ENCODE peak calls at places on chromosomes 1 and 21, in four cellular contexts. K is AG04450, T is neural crest cell, R is AG10803. W is an unnamed sample.

GRCh38 chr1:117232551-117232950 is 21.8 kb upstream of the VTCN1 start:
- DNase-seq in K (no peak), T (no peak), R (no peak), W (no peak)

GRCh38 chr1:63807063-63807462 is 33.2 kb downstream of the ROR1 start:
- DNase-seq in K (no peak), T (no peak), R (no peak), W (no peak)

GRCh38 chr1:42742141-42742540 is 2.1 kb upstream of the CLDN19 start:
- DNase-seq in K (no peak), T (no peak), R (no peak), W (no peak)

GRCh38 chr21:46667191-46667734 is 31.8 kb downstream of the PRMT2 start:
- DNase-seq in K (no peak), T (no peak), R (peak; percentile 9), W (no peak)

GRCh38 chr1:51636765-51637522 is 20.1 kb downstream of the OSBPL9 start:
- DNase-seq in K (peak; percentile 61), T (no peak), R (peak; percentile 86), W (peak; percentile 95)

GRCh38 chr1:41479000-41479807 is 5.3 kb downstream of the EDN2 start:
- DNase-seq in K (no peak), T (no peak), R (peak; percentile 73), W (peak; percentile 17)

GRCh38 chr1:27341525-27342252 is at the start of gene SYTL1:
- DNase-seq in K (no peak), T (no peak), R (peak; percentile 46), W (peak; percentile 57)

GRCh38 chr1:43949663-43950062 is 2.9 kb downstream of the IPO13 start:
- DNase-seq in K (no peak), T (no peak), R (no peak), W (no peak)

GRCh38 chr1:229661022-229661877 is 35.2 kb downstream of the URB2 start:
- DNase-seq in K (peak; percentile 30), T (peak; percentile 82), R (peak; percentile 68), W (peak; percentile 55)

GRCh38 chr1:23442751-23443150 is 18.2 kb upstream of the TCEA3 start:
- DNase-seq in K (no peak), T (no peak), R (no peak), W (no peak)

GRCh38 chr1:7420706-7421105 is 350.4 kb upstream of the VAMP3 start:
- DNase-seq in K (no peak), T (no peak), R (no peak), W (no peak)

GRCh38 chr1:61481313-61481712 is 243.6 kb downstream of the TM2D1 start:
- DNase-seq in K (no peak), T (no peak), R (no peak), W (no peak)

GRCh38 chr1:223556414-223557124 is 108.9 kb downstream of the CAPN8 start:
- DNase-seq in K (no peak), T (peak; percentile 48), R (peak; percentile 3), W (peak; percentile 4)

GRCh38 chr1:84691139-84691783 is 1.0 kb upstream of the SSX2IP start:
- DNase-seq in K (no peak), T (no peak), R (no peak), W (no peak)

GRCh38 chr1:31871703-31872102 is 55.9 kb upstream of the SPOCD1 start:
- DNase-seq in K (no peak), T (no peak), R (no peak), W (no peak)

GRCh38 chr21:20649231-20649630 is 349.0 kb upstream of the NCAM2 start:
- DNase-seq in K (no peak), T (no peak), R (no peak), W (no peak)

GRCh38 chr1:59139396-59139795 is 157.5 kb upstream of the FGGY start:
- DNase-seq in K (no peak), T (no peak), R (no peak), W (no peak)

GRCh38 chr1:178438432-178438831 is 58.3 kb downstream of the CLEC20A start:
- DNase-seq in K (no peak), T (no peak), R (peak; percentile 25), W (no peak)

GRCh38 chr1:99441234-99442095 is 177.2 kb downstream of the PLPPR4 start:
- DNase-seq in K (peak; percentile 10), T (no peak), R (peak; percentile 65), W (peak; percentile 45)

GRCh38 chr1:205396972-205397616 is 24.8 kb downstream of the LEMD1 start:
- DNase-seq in K (no peak), T (peak; percentile 25), R (no peak), W (peak; percentile 13)

GRCh38 chr1:51928896-51929295 is 50.4 kb upstream of the NRDC start:
- DNase-seq in K (no peak), T (no peak), R (no peak), W (no peak)

GRCh38 chr1:33383974-33384767 is 46.7 kb downstream of the PHC2 start:
- DNase-seq in K (no peak), T (no peak), R (peak; percentile 82), W (peak; percentile 71)

GRCh38 chr1:62337785-62338631 is 18.8 kb upstream of the KANK4 start:
- DNase-seq in K (no peak), T (peak; percentile 51), R (no peak), W (peak; percentile 7)

GRCh38 chr1:29380532-29380931 is 144.2 kb downstream of the PTPRU start:
- DNase-seq in K (no peak), T (no peak), R (peak; percentile 4), W (no peak)

GRCh38 chr1:218351617-218352438 is 6.7 kb downstream of the TGFB2 start:
- DNase-seq in K (no peak), T (no peak), R (no peak), W (no peak)

GRCh38 chr1:240122639-240123604 is 31.2 kb downstream of the FMN2 start:
- DNase-seq in K (no peak), T (no peak), R (no peak), W (no peak)

GRCh38 chr1:37718181-37718900 is 26.0 kb downstream of the CDCA8 start:
- DNase-seq in K (no peak), T (no peak), R (no peak), W (no peak)

GRCh38 chr1:179707406-179707805 is 35.7 kb upstream of the FAM163A start:
- DNase-seq in K (no peak), T (no peak), R (no peak), W (no peak)

GRCh38 chr21:39429445-39429844 is 16.1 kb downstream of the LCA5L start:
- DNase-seq in K (no peak), T (no peak), R (no peak), W (no peak)

GRCh38 chr1:13702425-13703127 is 2.6 kb downstream of the PRDM2 start:
- DNase-seq in K (no peak), T (no peak), R (no peak), W (no peak)

GRCh38 chr1:63523738-63524137 is 413 bp downstream of the EFCAB7 start:
- DNase-seq in K (no peak), T (no peak), R (peak; percentile 20), W (no peak)

GRCh38 chr1:2429780-2430591 is 17.6 kb upstream of the PEX10 start:
- DNase-seq in K (no peak), T (no peak), R (no peak), W (no peak)
- TF ChIP-seq CTCF in K (peak; percentile 33), T (peak; percentile 53), R (peak; percentile 34), W (peak; percentile 80)

GRCh38 chr1:83500531-83500930 is 498.4 kb downstream of the TTLL7 start:
- DNase-seq in K (no peak), T (no peak), R (no peak), W (no peak)

GRCh38 chr1:83495560-83495959 is 503.4 kb downstream of the TTLL7 start:
- DNase-seq in K (no peak), T (no peak), R (no peak), W (no peak)

GRCh38 chr1:83500987-83501591 is 497.8 kb downstream of the TTLL7 start:
- DNase-seq in K (no peak), T (no peak), R (no peak), W (no peak)

GRCh38 chr1:83499998-83500397 is 498.9 kb downstream of the TTLL7 start:
- DNase-seq in K (no peak), T (no peak), R (no peak), W (no peak)

DNA sequence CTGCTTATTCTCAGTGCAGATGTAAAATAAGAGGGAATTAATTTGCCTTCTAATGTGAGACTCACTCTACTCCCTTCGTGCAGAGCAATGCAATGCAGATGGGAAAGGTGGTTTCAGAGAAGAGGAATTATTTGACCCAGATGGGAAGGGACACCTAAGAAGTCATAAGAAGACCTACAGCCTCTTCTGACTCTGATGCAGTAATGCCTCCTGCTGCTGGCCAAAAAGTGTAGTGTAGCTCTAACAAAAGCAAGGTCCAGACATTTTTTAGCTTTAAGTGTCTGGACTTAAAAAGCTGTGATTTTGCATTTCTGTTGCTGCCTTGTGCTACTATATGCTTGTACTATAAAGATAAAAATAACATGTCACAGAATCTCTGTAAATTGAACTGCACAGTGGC is 501.4 kb downstream of the TTLL7 start:
- DNase-seq in K (no peak), T (no peak), R (no peak), W (no peak)
- TF ChIP-seq CTCF in K (no peak), T (peak; percentile 45), R (peak; percentile 47), W (no peak)

GRCh38 chr1:53176452-53177344 is 19.9 kb upstream of the CPT2 start:
- DNase-seq in K (no peak), T (no peak), R (peak; percentile 46), W (no peak)
- TF ChIP-seq CTCF in K (peak; percentile 29), T (no peak), R (peak; percentile 46), W (peak; percentile 39)

GRCh38 chr1:241591317-241591716 is 48.9 kb downstream of the CHML start:
- DNase-seq in K (no peak), T (no peak), R (peak; percentile 36), W (peak; percentile 82)
- TF ChIP-seq CTCF in K (no peak), T (no peak), R (no peak), W (no peak)

GRCh38 chr21:42123509-42123908 is 52.4 kb downstream of the UMODL1 start:
- DNase-seq in K (no peak), T (no peak), R (no peak), W (no peak)

GRCh38 chr21:42127164-42128125 is 56.3 kb downstream of the UMODL1 start:
- DNase-seq in K (no peak), T (no peak), R (no peak), W (no peak)

GRCh38 chr21:42124081-42124480 is 53.0 kb downstream of the UMODL1 start:
- DNase-seq in K (no peak), T (no peak), R (no peak), W (no peak)

GRCh38 chr21:42124826-42125570 is 53.9 kb downstream of the UMODL1 start:
- DNase-seq in K (no peak), T (no peak), R (no peak), W (no peak)

GRCh38 chr21:42125571-42126544 is 54.7 kb downstream of the UMODL1 start:
- DNase-seq in K (peak; percentile 8), T (no peak), R (peak; percentile 69), W (peak; percentile 20)
- TF ChIP-seq CTCF in K (peak; percentile 10), T (no peak), R (peak; percentile 19), W (peak; percentile 57)

W was measured in HFFc6.